ENCODE peak calls at places on chromosomes 3 and 15, in ten cellular contexts. One of them, this sample, is unnamed.

GRCh38 chr15:74961616-74962015 is 5.0 kb upstream of the RPP25 start:
- DNase-seq in IMR-90: no peak
- DNase-seq in AG04450: no peak
- DNase-seq in pancreas: no peak
- DNase-seq in dorsolateral prefrontal cortex: no peak
- DNase-seq in GM23338: no peak
- DNase-seq in psoas muscle: no peak
- DNase-seq in AG04449: no peak
- DNase-seq in fibroblast of the aortic adventitia: no peak
- DNase-seq in fibroblast of pulmonary artery: no peak
- DNase-seq in this sample: no peak

GRCh38 chr3:134373278-134373941 is 837 bp downstream of the AMOTL2 start:
- DNase-seq in IMR-90: peak
- DNase-seq in AG04450: peak
- DNase-seq in pancreas: peak
- DNase-seq in dorsolateral prefrontal cortex: peak
- DNase-seq in GM23338: peak
- DNase-seq in psoas muscle: peak
- DNase-seq in AG04449: no peak
- DNase-seq in fibroblast of the aortic adventitia: peak
- DNase-seq in fibroblast of pulmonary artery: peak
- DNase-seq in this sample: peak

GRCh38 chr3:38374221-38374620 is 27.6 kb downstream of the XYLB start:
- DNase-seq in IMR-90: no peak
- DNase-seq in AG04450: no peak
- DNase-seq in pancreas: no peak
- DNase-seq in dorsolateral prefrontal cortex: no peak
- DNase-seq in GM23338: no peak
- DNase-seq in psoas muscle: no peak
- DNase-seq in AG04449: no peak
- DNase-seq in fibroblast of the aortic adventitia: no peak
- DNase-seq in fibroblast of pulmonary artery: no peak
- DNase-seq in this sample: no peak

GRCh38 chr15:90594297-90594696 is 64.6 kb downstream of the CRTC3 start:
- DNase-seq in IMR-90: no peak
- DNase-seq in AG04450: no peak
- DNase-seq in pancreas: peak
- DNase-seq in dorsolateral prefrontal cortex: peak
- DNase-seq in GM23338: peak
- DNase-seq in psoas muscle: peak
- DNase-seq in AG04449: no peak
- DNase-seq in fibroblast of the aortic adventitia: peak
- DNase-seq in fibroblast of pulmonary artery: peak
- DNase-seq in this sample: peak

GRCh38 chr3:58683001-58683845 is 16.6 kb upstream of the FAM3D start:
- DNase-seq in IMR-90: peak
- DNase-seq in AG04450: no peak
- DNase-seq in pancreas: no peak
- DNase-seq in dorsolateral prefrontal cortex: no peak
- DNase-seq in GM23338: no peak
- DNase-seq in psoas muscle: no peak
- DNase-seq in AG04449: no peak
- DNase-seq in fibroblast of the aortic adventitia: peak
- DNase-seq in fibroblast of pulmonary artery: peak
- DNase-seq in this sample: peak

GRCh38 chr15:36598529-36599177 is 19.2 kb downstream of the CDIN1 start:
- DNase-seq in IMR-90: peak
- DNase-seq in AG04450: no peak
- DNase-seq in pancreas: no peak
- DNase-seq in dorsolateral prefrontal cortex: no peak
- DNase-seq in GM23338: no peak
- DNase-seq in psoas muscle: no peak
- DNase-seq in AG04449: no peak
- DNase-seq in fibroblast of the aortic adventitia: peak
- DNase-seq in fibroblast of pulmonary artery: peak
- DNase-seq in this sample: no peak

GRCh38 chr3:183802989-183803388 is 22.4 kb downstream of the MAP6D1 start:
- DNase-seq in IMR-90: no peak
- DNase-seq in AG04450: no peak
- DNase-seq in pancreas: peak
- DNase-seq in dorsolateral prefrontal cortex: no peak
- DNase-seq in GM23338: no peak
- DNase-seq in psoas muscle: no peak
- DNase-seq in AG04449: no peak
- DNase-seq in fibroblast of the aortic adventitia: peak
- DNase-seq in fibroblast of pulmonary artery: peak
- DNase-seq in this sample: no peak

GRCh38 chr3:132253262-132253878 is 63.8 kb upstream of the ACP3 start:
- DNase-seq in IMR-90: peak
- DNase-seq in AG04450: peak
- DNase-seq in pancreas: peak
- DNase-seq in dorsolateral prefrontal cortex: no peak
- DNase-seq in GM23338: peak
- DNase-seq in psoas muscle: no peak
- DNase-seq in AG04449: no peak
- DNase-seq in fibroblast of the aortic adventitia: peak
- DNase-seq in fibroblast of pulmonary artery: peak
- DNase-seq in this sample: no peak

GRCh38 chr3:130783629-130784028 is 37.0 kb upstream of the PIK3R4 start:
- DNase-seq in IMR-90: no peak
- DNase-seq in AG04450: no peak
- DNase-seq in pancreas: no peak
- DNase-seq in dorsolateral prefrontal cortex: no peak
- DNase-seq in GM23338: no peak
- DNase-seq in psoas muscle: no peak
- DNase-seq in AG04449: no peak
- DNase-seq in fibroblast of the aortic adventitia: peak
- DNase-seq in fibroblast of pulmonary artery: peak
- DNase-seq in this sample: no peak

GRCh38 chr3:78268716-78269668 is 1229.1 kb downstream of the ROBO2 start:
- DNase-seq in IMR-90: no peak
- DNase-seq in AG04450: no peak
- DNase-seq in pancreas: no peak
- DNase-seq in dorsolateral prefrontal cortex: no peak
- DNase-seq in GM23338: no peak
- DNase-seq in psoas muscle: no peak
- DNase-seq in AG04449: no peak
- DNase-seq in fibroblast of the aortic adventitia: no peak
- DNase-seq in fibroblast of pulmonary artery: no peak
- DNase-seq in this sample: no peak

GRCh38 chr15:31296304-31297220 is 30.1 kb upstream of the KLF13 start:
- DNase-seq in IMR-90: no peak
- DNase-seq in AG04450: no peak
- DNase-seq in pancreas: peak
- DNase-seq in dorsolateral prefrontal cortex: peak
- DNase-seq in GM23338: no peak
- DNase-seq in psoas muscle: no peak
- DNase-seq in AG04449: no peak
- DNase-seq in fibroblast of the aortic adventitia: no peak
- DNase-seq in fibroblast of pulmonary artery: no peak
- DNase-seq in this sample: no peak

GRCh38 chr3:55206000-55206399 is 278.1 kb upstream of the LRTM1 start:
- DNase-seq in IMR-90: peak
- DNase-seq in AG04450: no peak
- DNase-seq in pancreas: no peak
- DNase-seq in dorsolateral prefrontal cortex: no peak
- DNase-seq in GM23338: no peak
- DNase-seq in psoas muscle: no peak
- DNase-seq in AG04449: no peak
- DNase-seq in fibroblast of the aortic adventitia: no peak
- DNase-seq in fibroblast of pulmonary artery: no peak
- DNase-seq in this sample: no peak

GRCh38 chr15:99180287-99180962 is 69.0 kb downstream of the TTC23 start:
- DNase-seq in IMR-90: no peak
- DNase-seq in AG04450: no peak
- DNase-seq in pancreas: no peak
- DNase-seq in dorsolateral prefrontal cortex: no peak
- DNase-seq in GM23338: no peak
- DNase-seq in psoas muscle: no peak
- DNase-seq in AG04449: no peak
- DNase-seq in fibroblast of the aortic adventitia: no peak
- DNase-seq in fibroblast of pulmonary artery: peak
- DNase-seq in this sample: no peak

GRCh38 chr3:134427400-134428111 is 53.3 kb upstream of the AMOTL2 start:
- DNase-seq in IMR-90: peak
- DNase-seq in AG04450: peak
- DNase-seq in pancreas: peak
- DNase-seq in dorsolateral prefrontal cortex: no peak
- DNase-seq in GM23338: no peak
- DNase-seq in psoas muscle: peak
- DNase-seq in AG04449: peak
- DNase-seq in fibroblast of the aortic adventitia: peak
- DNase-seq in fibroblast of pulmonary artery: peak
- DNase-seq in this sample: peak

GRCh38 chr3:99659032-99659431 is 20.6 kb downstream of the COL8A1 start:
- DNase-seq in IMR-90: peak
- DNase-seq in AG04450: peak
- DNase-seq in pancreas: no peak
- DNase-seq in dorsolateral prefrontal cortex: no peak
- DNase-seq in GM23338: no peak
- DNase-seq in psoas muscle: peak
- DNase-seq in AG04449: peak
- DNase-seq in fibroblast of the aortic adventitia: peak
- DNase-seq in fibroblast of pulmonary artery: peak
- DNase-seq in this sample: peak

GRCh38 chr3:123111640-123112039 is 44.8 kb downstream of the PDIA5 start:
- DNase-seq in IMR-90: no peak
- DNase-seq in AG04450: no peak
- DNase-seq in pancreas: no peak
- DNase-seq in dorsolateral prefrontal cortex: no peak
- DNase-seq in GM23338: no peak
- DNase-seq in psoas muscle: no peak
- DNase-seq in AG04449: no peak
- DNase-seq in fibroblast of the aortic adventitia: no peak
- DNase-seq in fibroblast of pulmonary artery: no peak
- DNase-seq in this sample: no peak

GRCh38 chr3:12479919-12480425 is 4.3 kb upstream of the TSEN2 start:
- DNase-seq in IMR-90: peak
- DNase-seq in AG04450: no peak
- DNase-seq in pancreas: peak
- DNase-seq in dorsolateral prefrontal cortex: no peak
- DNase-seq in GM23338: peak
- DNase-seq in psoas muscle: no peak
- DNase-seq in AG04449: no peak
- DNase-seq in fibroblast of the aortic adventitia: peak
- DNase-seq in fibroblast of pulmonary artery: peak
- DNase-seq in this sample: no peak

GRCh38 chr15:65368300-65368617 is 9.5 kb downstream of the IGDCC3 start:
- DNase-seq in IMR-90: no peak
- DNase-seq in AG04450: no peak
- DNase-seq in pancreas: no peak
- DNase-seq in dorsolateral prefrontal cortex: no peak
- DNase-seq in GM23338: peak
- DNase-seq in psoas muscle: no peak
- DNase-seq in AG04449: no peak
- DNase-seq in fibroblast of the aortic adventitia: no peak
- DNase-seq in fibroblast of pulmonary artery: no peak
- DNase-seq in this sample: no peak
- TF ChIP-seq CTCF in IMR-90: no peak
- TF ChIP-seq CTCF in AG04450: no peak
- TF ChIP-seq CTCF in pancreas: no peak
- TF ChIP-seq CTCF in dorsolateral prefrontal cortex: no peak
- TF ChIP-seq CTCF in GM23338: no peak
- TF ChIP-seq CTCF in psoas muscle: no peak
- TF ChIP-seq CTCF in AG04449: no peak
- TF ChIP-seq CTCF in fibroblast of the aortic adventitia: no peak
- TF ChIP-seq CTCF in fibroblast of pulmonary artery: no peak
- TF ChIP-seq CTCF in this sample: no peak

GRCh38 chr15:20340931-20341661 is 200.5 kb downstream of the GOLGA6L6 start:
- DNase-seq in IMR-90: no peak
- DNase-seq in AG04450: no peak
- DNase-seq in pancreas: peak
- DNase-seq in dorsolateral prefrontal cortex: peak
- DNase-seq in GM23338: no peak
- DNase-seq in psoas muscle: peak
- DNase-seq in AG04449: no peak
- DNase-seq in fibroblast of the aortic adventitia: no peak
- DNase-seq in fibroblast of pulmonary artery: peak
- DNase-seq in this sample: no peak
- H3K4me3 ChIP-seq in IMR-90: no peak
- H3K4me3 ChIP-seq in AG04450: no peak
- H3K4me3 ChIP-seq in pancreas: no peak
- H3K4me3 ChIP-seq in dorsolateral prefrontal cortex: no peak
- H3K4me3 ChIP-seq in GM23338: no peak
- H3K4me3 ChIP-seq in psoas muscle: no peak
- H3K4me3 ChIP-seq in AG04449: no peak
- H3K4me3 ChIP-seq in fibroblast of the aortic adventitia: no peak
- H3K4me3 ChIP-seq in fibroblast of pulmonary artery: no peak
- H3K4me3 ChIP-seq in this sample: no peak

GRCh38 chr3:141115752-141116541 is 64.8 kb downstream of the SPSB4 start:
- DNase-seq in IMR-90: no peak
- DNase-seq in AG04450: no peak
- DNase-seq in pancreas: no peak
- DNase-seq in dorsolateral prefrontal cortex: no peak
- DNase-seq in GM23338: no peak
- DNase-seq in psoas muscle: no peak
- DNase-seq in AG04449: no peak
- DNase-seq in fibroblast of the aortic adventitia: no peak
- DNase-seq in fibroblast of pulmonary artery: no peak
- DNase-seq in this sample: no peak

GRCh38 chr3:141114179-141114745 is 63.1 kb downstream of the SPSB4 start:
- DNase-seq in IMR-90: no peak
- DNase-seq in AG04450: no peak
- DNase-seq in pancreas: no peak
- DNase-seq in dorsolateral prefrontal cortex: no peak
- DNase-seq in GM23338: no peak
- DNase-seq in psoas muscle: no peak
- DNase-seq in AG04449: no peak
- DNase-seq in fibroblast of the aortic adventitia: no peak
- DNase-seq in fibroblast of pulmonary artery: no peak
- DNase-seq in this sample: no peak

GRCh38 chr3:141116791-141117190 is 65.6 kb downstream of the SPSB4 start:
- DNase-seq in IMR-90: no peak
- DNase-seq in AG04450: no peak
- DNase-seq in pancreas: no peak
- DNase-seq in dorsolateral prefrontal cortex: no peak
- DNase-seq in GM23338: no peak
- DNase-seq in psoas muscle: no peak
- DNase-seq in AG04449: no peak
- DNase-seq in fibroblast of the aortic adventitia: no peak
- DNase-seq in fibroblast of pulmonary artery: no peak
- DNase-seq in this sample: no peak

GRCh38 chr3:141112686-141113255 is 61.6 kb downstream of the SPSB4 start:
- DNase-seq in IMR-90: no peak
- DNase-seq in AG04450: no peak
- DNase-seq in pancreas: no peak
- DNase-seq in dorsolateral prefrontal cortex: no peak
- DNase-seq in GM23338: no peak
- DNase-seq in psoas muscle: no peak
- DNase-seq in AG04449: no peak
- DNase-seq in fibroblast of the aortic adventitia: no peak
- DNase-seq in fibroblast of pulmonary artery: no peak
- DNase-seq in this sample: no peak

GRCh38 chr3:141114816-141115458 is 63.8 kb downstream of the SPSB4 start:
- DNase-seq in IMR-90: no peak
- DNase-seq in AG04450: no peak
- DNase-seq in pancreas: peak
- DNase-seq in dorsolateral prefrontal cortex: no peak
- DNase-seq in GM23338: peak
- DNase-seq in psoas muscle: no peak
- DNase-seq in AG04449: no peak
- DNase-seq in fibroblast of the aortic adventitia: no peak
- DNase-seq in fibroblast of pulmonary artery: no peak
- DNase-seq in this sample: no peak
- TF ChIP-seq CTCF in IMR-90: peak
- TF ChIP-seq CTCF in AG04450: peak
- TF ChIP-seq CTCF in pancreas: no peak
- TF ChIP-seq CTCF in dorsolateral prefrontal cortex: peak
- TF ChIP-seq CTCF in GM23338: peak
- TF ChIP-seq CTCF in psoas muscle: peak
- TF ChIP-seq CTCF in AG04449: peak
- TF ChIP-seq CTCF in fibroblast of the aortic adventitia: peak
- TF ChIP-seq CTCF in fibroblast of pulmonary artery: peak
- TF ChIP-seq CTCF in this sample: peak

GRCh38 chr15:78830514-78831228 is 19.4 kb upstream of the ADAMTS7 start:
- DNase-seq in IMR-90: no peak
- DNase-seq in AG04450: no peak
- DNase-seq in pancreas: no peak
- DNase-seq in dorsolateral prefrontal cortex: no peak
- DNase-seq in GM23338: peak
- DNase-seq in psoas muscle: no peak
- DNase-seq in AG04449: no peak
- DNase-seq in fibroblast of the aortic adventitia: no peak
- DNase-seq in fibroblast of pulmonary artery: no peak
- DNase-seq in this sample: no peak
- H3K4me3 ChIP-seq in IMR-90: no peak
- H3K4me3 ChIP-seq in AG04450: no peak
- H3K4me3 ChIP-seq in pancreas: no peak
- H3K4me3 ChIP-seq in dorsolateral prefrontal cortex: no peak
- H3K4me3 ChIP-seq in GM23338: peak
- H3K4me3 ChIP-seq in psoas muscle: no peak
- H3K4me3 ChIP-seq in AG04449: no peak
- H3K4me3 ChIP-seq in fibroblast of the aortic adventitia: no peak
- H3K4me3 ChIP-seq in fibroblast of pulmonary artery: no peak
- H3K4me3 ChIP-seq in this sample: no peak